ENCODE peak calls at places on chromosomes 3 and 15, in ten cellular contexts. V is PC-9; Z is A673; T is esophagus muscularis mucosa; U is aorta; R is DND-41; S is A549; O is right cardiac atrium; K is Peyer's patch; J is CD8-positive, alpha-beta T cell. H is an unnamed sample.
A peak's percentile ranks its signal among the peaks of the same experiment; 100 is the strongest.

GRCh38 chr3:16761576-16761975 is 123.2 kb upstream of the PLCL2 start:
- DNase-seq in U (no peak), K (no peak), V (no peak), J (no peak), Z (no peak), S (no peak), R (no peak), O (no peak), T (no peak), H (no peak)

GRCh38 chr15:44694416-44694815 is 16.7 kb downstream of the PATL2 start:
- DNase-seq in Z (no peak), R (no peak), O (no peak), J (no peak), K (no peak), S (no peak), U (no peak), V (no peak), T (no peak), H (no peak)

GRCh38 chr3:159733194-159733860 is 255.3 kb upstream of the IL12A start:
- DNase-seq in T (no peak), V (peak; percentile 67), U (no peak), R (no peak), Z (peak; percentile 48), S (peak; percentile 29), O (no peak), J (no peak), K (no peak), H (peak; percentile 81)

GRCh38 chr3:178304758-178305157 is 231.5 kb upstream of the KCNMB2 start:
- DNase-seq in K (no peak), R (no peak), J (no peak), S (no peak), V (no peak), U (no peak), Z (no peak), O (no peak), T (no peak), H (no peak)

GRCh38 chr3:146221276-146221675 is 29.6 kb downstream of the PLSCR4 start:
- DNase-seq in S (no peak), R (no peak), V (no peak), J (no peak), U (no peak), O (no peak), K (no peak), Z (no peak), T (no peak), H (peak; percentile 31)

GRCh38 chr3:56960234-56960917 is 100.1 kb upstream of the SPATA12 start:
- DNase-seq in T (no peak), Z (no peak), S (no peak), K (no peak), J (no peak), V (no peak), R (no peak), U (no peak), O (no peak), H (no peak)

GRCh38 chr15:31235298-31236183 is 91.1 kb upstream of the KLF13 start:
- DNase-seq in U (no peak), R (no peak), V (no peak), S (peak; percentile 31), J (no peak), T (no peak), Z (peak; percentile 46), K (peak; percentile 56), O (peak; percentile 86), H (no peak)

GRCh38 chr3:13788522-13789424 is 91.1 kb downstream of the WNT7A start:
- DNase-seq in V (no peak), O (no peak), U (peak; percentile 38), J (no peak), Z (no peak), R (no peak), T (no peak), S (peak; percentile 6), K (no peak), H (no peak)

GRCh38 chr15:91308209-91308608 is 208.2 kb downstream of the SV2B start:
- DNase-seq in O (no peak), T (no peak), R (peak; percentile 82), J (no peak), K (no peak), Z (no peak), U (no peak), V (no peak), S (no peak), H (no peak)

GRCh38 chr15:48984811-48985352 is 21.2 kb upstream of the SHC4 start:
- DNase-seq in K (no peak), R (no peak), O (no peak), J (no peak), S (no peak), Z (no peak), T (no peak), V (no peak), U (no peak), H (no peak)

GRCh38 chr15:85750319-85750806 is 44.4 kb downstream of the KLHL25 start:
- DNase-seq in U (peak; percentile 89), Z (no peak), S (no peak), V (no peak), K (peak; percentile 52), R (no peak), O (peak; percentile 95), T (no peak), J (no peak), H (no peak)

DNA sequence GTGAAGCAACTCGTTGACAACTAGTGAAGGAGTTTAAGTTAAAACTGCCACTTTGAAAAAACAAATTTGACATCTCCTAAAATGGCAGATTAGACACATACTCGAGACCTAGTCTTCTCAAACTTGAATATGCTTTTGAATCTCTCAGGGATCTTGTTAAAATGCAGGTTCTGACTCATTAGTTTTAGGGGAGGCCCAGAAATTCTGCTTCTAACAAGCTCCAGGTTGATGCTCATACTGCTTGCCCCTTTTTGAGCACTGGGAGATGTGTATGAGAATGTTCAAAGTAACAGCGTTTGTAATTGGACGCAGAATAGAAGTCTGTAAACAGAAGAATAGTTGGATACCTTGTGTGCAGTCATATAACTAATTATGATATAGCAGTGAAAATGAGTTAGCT is 1.6 kb downstream of the C3orf38 start:
- DNase-seq in J (no peak), U (no peak), K (no peak), S (no peak), O (no peak), V (no peak), T (no peak), Z (no peak), R (no peak), H (no peak)
- H3K4me3 ChIP-seq in J (peak overlapping the region; percentile 43), U (no peak overlapping the region), K (peak overlapping the region; percentile 14), S (peak overlapping the region; percentile 68), O (peak overlapping the region; percentile 91), V (peak overlapping the region; percentile 95), T (peak overlapping the region; percentile 72), Z (peak overlapping the region; percentile 78), R (peak overlapping the region; percentile 92), H (no peak overlapping the region)

GRCh38 chr3:190096345-190096744 is 24.4 kb downstream of the P3H2 start:
- DNase-seq in R (no peak), O (no peak), T (no peak), S (no peak), V (no peak), K (no peak), Z (no peak), U (no peak), J (no peak), H (no peak)

GRCh38 chr3:190094201-190094718 is 26.4 kb downstream of the P3H2 start:
- DNase-seq in K (no peak), J (no peak), T (no peak), V (no peak), R (no peak), S (no peak), Z (no peak), U (no peak), O (no peak), H (no peak)

GRCh38 chr3:190088890-190089289 is 31.8 kb downstream of the P3H2 start:
- DNase-seq in Z (no peak), J (no peak), T (no peak), U (no peak), V (no peak), S (no peak), O (no peak), K (no peak), R (no peak), H (no peak)

GRCh38 chr3:190089711-190090110 is 31.0 kb downstream of the P3H2 start:
- DNase-seq in S (no peak), Z (no peak), T (no peak), J (no peak), O (no peak), K (no peak), V (no peak), U (no peak), R (no peak), H (peak; percentile 85)

GRCh38 chr3:190092250-190092649 is 28.4 kb downstream of the P3H2 start:
- DNase-seq in R (no peak), S (no peak), K (no peak), Z (peak; percentile 88), J (no peak), U (no peak), T (no peak), O (no peak), V (no peak), H (peak; percentile 82)
- H3K4me1 ChIP-seq in R (no peaks in the 10 kb centered on the region), S (peaks cover 62% of the 10 kb centered on the region), K (no peaks in the 10 kb centered on the region), Z (peaks cover 38% of the 10 kb centered on the region), J (no peaks in the 10 kb centered on the region), U (peaks cover 5% of the 10 kb centered on the region), T (peaks cover 31% of the 10 kb centered on the region), O (peaks cover 2% of the 10 kb centered on the region), V (peaks cover 7% of the 10 kb centered on the region), H (peaks cover 82% of the 10 kb centered on the region)

GRCh38 chr3:31592764-31593163 is 60.0 kb downstream of the STT3B start:
- DNase-seq in K (peak; percentile 78), V (no peak), O (no peak), S (no peak), Z (no peak), T (no peak), U (no peak), R (no peak), J (no peak), H (no peak)
- H3K27ac ChIP-seq in K (no peak overlapping the region), V (no peak overlapping the region), O (no peak overlapping the region), S (no peak overlapping the region), Z (no peak overlapping the region), T (no peak overlapping the region), U (no peak overlapping the region), R (no peak overlapping the region), J (no peak overlapping the region), H (no peak overlapping the region)

DNA sequence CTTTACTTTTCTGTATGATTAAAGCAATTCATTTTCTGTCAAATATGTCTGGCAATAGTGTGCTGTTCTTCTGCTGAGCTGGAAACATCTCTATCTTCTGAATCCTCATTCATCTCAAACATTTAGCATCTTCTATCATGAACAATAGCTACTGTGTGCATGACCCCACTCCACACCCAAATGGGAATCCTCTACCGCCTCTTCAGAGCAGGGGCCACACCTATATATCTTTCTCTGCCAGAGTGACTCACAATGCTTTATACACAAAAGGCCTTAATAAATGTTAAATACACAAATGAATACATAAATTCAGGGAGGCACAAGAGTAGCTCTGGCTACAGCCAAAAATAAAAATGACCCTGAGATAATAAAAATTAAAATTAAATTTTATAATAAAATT is 8.0 kb downstream of the ALDH1A2 start:
- DNase-seq in K (no peak), R (no peak), Z (no peak), J (no peak), O (no peak), S (no peak), U (no peak), V (no peak), T (no peak), H (no peak)
- H3K4me3 ChIP-seq in K (no peak overlapping the region), R (no peak overlapping the region), Z (no peak overlapping the region), J (no peak overlapping the region), O (no peak overlapping the region), S (no peak overlapping the region), U (no peak overlapping the region), V (no peak overlapping the region), T (no peak overlapping the region), H (no peak overlapping the region)

H was measured in SJSA1.